ENCODE peak calls at places on chromosomes 11 and 22, in nine cellular contexts. U, M, W, Q, I, X, E, K and H are unnamed samples.

GRCh38 chr11:33507967-33508366 is 192.7 kb downstream of the C11orf91 start:
- DNase-seq in K (no peak), X (peak), M (peak), I (no peak), U (peak), W (peak), Q (peak), E (peak), H (peak)

GRCh38 chr11:44427432-44427831 is 117.5 kb upstream of the ALX4 start:
- DNase-seq in U (no peak), X (peak), I (no peak), K (no peak), M (no peak), E (peak), W (peak), Q (no peak), H (peak)

GRCh38 chr11:61974766-61975631 is 7.6 kb upstream of the FTH1 start:
- DNase-seq in X (no peak), K (peak), I (no peak), U (no peak), W (no peak), E (no peak), Q (no peak), M (no peak), H (peak)

GRCh38 chr22:50621491-50621880 is 6.5 kb downstream of the ARSA start:
- DNase-seq in I (peak), E (no peak), Q (no peak), M (no peak), U (no peak), X (no peak), W (no peak), K (no peak), H (no peak)

GRCh38 chr11:67409261-67409666 is 5.4 kb downstream of the TBC1D10C start:
- DNase-seq in Q (no peak), X (no peak), E (no peak), I (no peak), W (no peak), U (no peak), M (no peak), K (no peak), H (no peak)

GRCh38 chr11:121464352-121464946 is 11.7 kb upstream of the SORL1-AS1 start:
- DNase-seq in W (no peak), Q (peak), M (peak), K (peak), I (no peak), E (no peak), X (peak), U (peak), H (peak)

GRCh38 chr11:77147668-77148321 is 19.7 kb downstream of the MYO7A start:
- DNase-seq in W (peak), U (no peak), E (peak), X (peak), K (no peak), M (peak), I (no peak), Q (peak), H (no peak)

GRCh38 chr22:24230911-24231656 is 13.8 kb downstream of the GGT5 start:
- DNase-seq in X (peak), I (no peak), Q (peak), U (no peak), K (peak), E (peak), W (peak), M (no peak), H (no peak)

GRCh38 chr11:581752-582151 is 5.5 kb downstream of the PHRF1 start:
- DNase-seq in Q (no peak), K (no peak), W (no peak), X (no peak), U (no peak), I (no peak), E (no peak), M (no peak), H (no peak)

GRCh38 chr11:61048368-61049065 is 53.8 kb upstream of the CD5 start:
- DNase-seq in X (no peak), U (no peak), E (no peak), Q (no peak), I (no peak), W (no peak), M (no peak), K (no peak), H (no peak)

GRCh38 chr22:49975543-49976389 is 15.2 kb downstream of the PIM3 start:
- DNase-seq in M (no peak), U (no peak), I (no peak), E (peak), Q (peak), W (peak), K (no peak), X (no peak), H (no peak)

GRCh38 chr11:61516191-61516590 is 7.6 kb downstream of the LRRC10B start:
- DNase-seq in E (peak), U (no peak), I (no peak), Q (peak), W (peak), K (no peak), X (peak), M (no peak), H (no peak)

DNA sequence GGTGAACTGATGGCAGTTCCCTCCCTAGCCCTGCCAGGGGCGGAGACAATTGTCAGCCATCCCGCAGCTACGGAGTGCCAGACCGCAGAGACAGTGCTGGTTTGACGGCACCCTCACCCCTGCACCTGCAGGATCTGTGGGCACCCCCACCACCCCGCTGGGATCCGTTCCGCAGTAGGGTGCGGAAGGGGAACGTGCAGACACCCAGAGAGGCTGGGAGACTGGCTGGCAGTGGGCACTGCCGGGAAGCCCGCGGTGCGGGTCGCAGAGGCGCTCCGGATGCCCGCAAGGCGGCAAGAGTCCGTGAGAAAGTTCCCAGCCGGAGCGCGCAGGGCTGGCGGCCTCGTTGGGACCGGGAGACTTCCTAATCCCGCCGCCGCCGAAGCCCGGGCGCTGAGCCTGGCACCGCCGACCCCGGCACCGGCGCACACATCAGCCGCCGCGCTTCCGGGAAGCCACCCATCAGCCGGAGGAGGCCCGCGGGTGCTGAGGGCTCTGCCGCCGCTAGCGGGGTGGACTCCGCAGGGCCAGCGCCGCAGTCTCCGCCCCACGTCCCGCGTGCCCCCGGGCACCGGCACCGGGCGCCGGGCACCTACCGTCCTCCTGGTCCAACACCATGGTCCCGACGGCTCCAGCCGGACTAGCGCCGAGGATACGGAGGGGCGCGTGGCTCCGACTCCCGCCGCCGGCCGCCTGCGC is 4.3 kb upstream of the LMO1 start:
- DNase-seq in W (peak), Q (peak), U (no peak), I (no peak), E (peak), K (no peak), X (no peak), M (no peak), H (no peak)
- TF ChIP-seq EZH2 in W (peak), Q (peak), U (no peak), I (peak), E (peak), K (peak), X (peak), M (peak), H (no peak)

GRCh38 chr11:111540114-111540920 is at the start of gene LAYN:
- DNase-seq in W (peak), X (peak), M (no peak), E (peak), I (no peak), Q (peak), U (no peak), K (no peak), H (no peak)

GRCh38 chr11:111539426-111540113 is 950 bp upstream of the LAYN start:
- DNase-seq in M (no peak), K (no peak), Q (no peak), U (no peak), E (no peak), I (no peak), W (no peak), X (no peak), H (no peak)

GRCh38 chr11:111540921-111541208 is 345 bp downstream of the LAYN start:
- DNase-seq in K (no peak), X (peak), Q (no peak), M (no peak), I (no peak), W (no peak), E (no peak), U (no peak), H (no peak)

GRCh38 chr11:111542606-111543275 is 2.2 kb downstream of the LAYN start:
- DNase-seq in I (no peak), K (no peak), W (no peak), X (no peak), Q (no peak), E (no peak), U (no peak), M (no peak), H (no peak)

GRCh38 chr11:111541209-111542061 is 915 bp downstream of the LAYN start:
- DNase-seq in W (peak), I (no peak), E (peak), K (peak), Q (peak), U (no peak), X (peak), M (peak), H (no peak)
- TF ChIP-seq EZH2 in W (peak), I (no peak), E (peak), K (no peak), Q (no peak), U (no peak), X (no peak), M (no peak), H (no peak)

GRCh38 chr22:20273720-20274119 is 5.6 kb upstream of the RTN4R start:
- DNase-seq in I (no peak), M (no peak), Q (no peak), E (no peak), U (no peak), K (no peak), X (no peak), W (no peak), H (no peak)
- TF ChIP-seq EZH2 in I (no peak), M (no peak), Q (no peak), E (no peak), U (no peak), K (no peak), X (no peak), W (no peak), H (no peak)

GRCh38 chr11:66328307-66329144 is 7.7 kb downstream of the RIN1 start:
- DNase-seq in K (peak), W (peak), E (peak), X (peak), Q (peak), U (peak), I (no peak), M (peak), H (peak)
- TF ChIP-seq EZH2 in K (no peak), W (peak), E (no peak), X (no peak), Q (no peak), U (no peak), I (no peak), M (no peak), H (no peak)

DNA sequence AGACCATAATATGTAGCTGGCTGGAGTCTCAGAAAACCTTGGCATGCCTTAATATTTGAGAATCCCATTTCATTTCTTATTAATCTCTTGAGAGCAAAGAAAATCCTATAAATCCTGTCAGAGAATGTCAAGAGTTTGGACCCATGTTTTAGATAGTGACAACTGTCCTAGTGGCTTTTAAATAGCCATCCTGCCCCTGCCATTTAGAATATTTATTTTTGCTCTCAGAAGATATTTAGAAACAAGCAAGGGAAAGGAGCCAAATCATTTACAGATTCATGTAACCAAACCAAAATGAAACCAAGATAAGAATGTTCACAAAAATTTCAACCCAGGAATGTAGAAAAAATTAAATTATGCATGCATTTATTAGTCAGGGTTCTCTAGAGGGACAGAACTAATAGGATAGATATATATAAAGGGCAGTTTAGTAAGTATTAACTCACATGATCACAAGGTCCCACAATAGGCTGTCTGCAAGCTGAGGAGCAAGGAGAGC is 107.3 kb downstream of the SWAP70 start:
- DNase-seq in U (no peak), X (no peak), W (no peak), Q (no peak), K (no peak), E (no peak), I (no peak), M (no peak), H (no peak)
- TF ChIP-seq EZH2 in U (no peak), X (no peak), W (no peak), Q (no peak), K (no peak), E (no peak), I (no peak), M (no peak), H (no peak)

GRCh38 chr11:66291706-66292542 is at the start of gene TMEM151A:
- DNase-seq in M (no peak), U (no peak), K (no peak), X (no peak), I (no peak), Q (peak), W (peak), E (peak), H (no peak)

GRCh38 chr11:66290332-66290629 is 1.3 kb upstream of the YIF1A start:
- DNase-seq in X (no peak), Q (no peak), E (no peak), K (no peak), U (no peak), W (no peak), I (no peak), M (no peak), H (no peak)

GRCh38 chr11:66292543-66293332 is 1.0 kb downstream of the TMEM151A start:
- DNase-seq in Q (no peak), K (no peak), M (no peak), U (no peak), X (no peak), I (no peak), E (no peak), W (no peak), H (no peak)

GRCh38 chr11:66289548-66290331 is 797 bp upstream of the YIF1A start:
- DNase-seq in I (peak), E (peak), Q (peak), K (no peak), M (no peak), X (peak), U (no peak), W (peak), H (peak)

GRCh38 chr11:66291303-66291705 is 390 bp upstream of the TMEM151A start:
- DNase-seq in U (no peak), I (no peak), E (no peak), Q (no peak), W (no peak), M (no peak), K (no peak), X (no peak), H (no peak)
- TF ChIP-seq EZH2 in U (no peak), I (no peak), E (peak), Q (peak), W (peak), M (peak), K (no peak), X (no peak), H (no peak)

GRCh38 chr11:47407746-47408590 is at the start of gene SLC39A13:
- DNase-seq in M (peak), W (peak), U (peak), K (peak), X (peak), Q (peak), E (peak), I (peak), H (peak)
- TF ChIP-seq EZH2 in M (no peak), W (no peak), U (no peak), K (no peak), X (no peak), Q (no peak), E (no peak), I (no peak), H (no peak)

GRCh38 chr22:23069502-23070357 is 589 bp upstream of the GNAZ start:
- DNase-seq in U (peak), W (peak), K (peak), M (peak), X (peak), Q (peak), E (peak), I (peak), H (peak)

GRCh38 chr22:23071163-23072034 is 1.1 kb downstream of the GNAZ start:
- DNase-seq in I (no peak), M (no peak), K (no peak), E (no peak), Q (no peak), U (no peak), X (no peak), W (no peak), H (no peak)

GRCh38 chr22:23068832-23069385 is 1.4 kb upstream of the GNAZ start:
- DNase-seq in U (no peak), I (no peak), W (no peak), M (no peak), X (no peak), E (no peak), K (no peak), Q (no peak), H (no peak)

GRCh38 chr22:23072035-23072910 is 2.0 kb downstream of the GNAZ start:
- DNase-seq in X (no peak), Q (peak), E (no peak), M (no peak), K (no peak), I (no peak), U (no peak), W (no peak), H (no peak)

GRCh38 chr22:23070418-23071162 is at the start of gene GNAZ:
- DNase-seq in X (peak), W (peak), E (peak), Q (peak), K (no peak), I (no peak), U (no peak), M (no peak), H (no peak)
- TF ChIP-seq EZH2 in X (no peak), W (peak), E (no peak), Q (no peak), K (peak), I (no peak), U (no peak), M (no peak), H (no peak)